ENCODE peak calls at places on chromosomes 6 and 20, in ten cellular contexts. S is IMR-90, T is endothelial cell of umbilical vein, X is GM12878, I is heart right ventricle, M is heart left ventricle, D is OCI-LY7, O is astrocyte of the cerebellum, R is colonic mucosa, A is astrocyte. C is an unnamed sample.

GRCh38 chr6:84052204-84052882 is 18.8 kb downstream of the MRAP2 start:
- DNase-seq in T (peak), I (peak), D (no peak), O (peak), A (peak), M (peak), S (peak), R (no peak), X (no peak), C (peak)

GRCh38 chr20:36848078-36848660 is 27.8 kb upstream of the TLDC2 start:
- DNase-seq in I (peak), X (no peak), S (peak), A (peak), R (no peak), T (peak), D (no peak), O (peak), M (peak), C (peak)

GRCh38 chr20:5845686-5846651 is 95.8 kb downstream of the SHLD1 start:
- DNase-seq in M (no peak), R (no peak), I (no peak), D (no peak), T (no peak), O (no peak), S (peak), X (peak), A (peak), C (peak)

GRCh38 chr6:143615785-143616184 is 62.0 kb upstream of the PHACTR2 start:
- DNase-seq in S (no peak), X (no peak), I (no peak), R (no peak), D (no peak), O (no peak), A (no peak), T (no peak), M (no peak), C (no peak)

GRCh38 chr6:129634411-129635230 is 75.4 kb downstream of the ARHGAP18 start:
- DNase-seq in S (peak), X (no peak), A (peak), I (no peak), T (no peak), D (no peak), M (no peak), R (peak), O (no peak), C (no peak)

GRCh38 chr20:24832518-24832917 is 116.6 kb upstream of the CST7 start:
- DNase-seq in R (no peak), D (no peak), X (no peak), I (no peak), O (no peak), S (no peak), M (no peak), T (no peak), A (no peak), C (no peak)

GRCh38 chr20:44696315-44696714 is 18.9 kb upstream of the CCN5 start:
- DNase-seq in A (no peak), M (no peak), O (no peak), I (no peak), R (no peak), X (no peak), S (no peak), T (no peak), D (no peak), C (no peak)

GRCh38 chr6:127120787-127121636 is 2.5 kb downstream of the RSPO3 start:
- DNase-seq in S (peak), R (peak), A (peak), X (peak), T (peak), I (peak), O (peak), M (peak), D (peak), C (peak)

GRCh38 chr6:142013286-142013685 is 119.4 kb upstream of the GJE1 start:
- DNase-seq in D (no peak), R (no peak), T (peak), X (no peak), O (peak), I (no peak), S (peak), M (no peak), A (peak), C (peak)

GRCh38 chr6:141848029-141848890 is 284.5 kb upstream of the GJE1 start:
- DNase-seq in I (no peak), T (no peak), M (no peak), D (no peak), S (peak), O (no peak), A (peak), R (no peak), X (no peak), C (no peak)

GRCh38 chr6:29748391-29749352 is 25.4 kb downstream of the HLA-F start:
- DNase-seq in X (no peak), S (peak), D (peak), R (peak), I (peak), M (peak), O (peak), A (peak), T (peak), C (peak)

GRCh38 chr6:107827541-107827940 is 3.4 kb upstream of the SCML4 start:
- DNase-seq in R (no peak), D (no peak), T (no peak), O (no peak), A (no peak), M (no peak), S (no peak), I (no peak), X (no peak), C (no peak)

GRCh38 chr6:106918128-106918527 is 56.4 kb downstream of the CD24 start:
- DNase-seq in S (no peak), D (no peak), A (no peak), X (no peak), R (no peak), T (no peak), M (no peak), I (no peak), O (no peak), C (no peak)

GRCh38 chr6:16318538-16318937 is 80.2 kb downstream of the GMPR start:
- DNase-seq in X (no peak), A (peak), T (no peak), I (no peak), R (no peak), D (no peak), O (peak), M (peak), S (peak), C (peak)

GRCh38 chr20:47529840-47530239 is 28.2 kb downstream of the NCOA3 start:
- DNase-seq in S (peak), A (no peak), T (no peak), D (no peak), I (no peak), R (no peak), M (no peak), X (no peak), O (no peak), C (peak)

GRCh38 chr20:17226410-17227198 is at the start of gene PCSK2:
- DNase-seq in A (peak), S (peak), O (peak), X (no peak), T (no peak), M (peak), D (no peak), R (no peak), I (peak), C (peak)

GRCh38 chr6:10621227-10621626 is 73.2 kb downstream of the C6orf52 start:
- DNase-seq in O (no peak), A (no peak), M (no peak), R (no peak), I (no peak), S (no peak), T (no peak), X (no peak), D (no peak), C (no peak)

GRCh38 chr6:43812850-43813584 is 43.0 kb downstream of the VEGFA start:
- DNase-seq in O (no peak), A (no peak), T (no peak), R (peak), D (peak), I (no peak), M (no peak), X (peak), S (peak), C (no peak)

GRCh38 chr6:38794682-38795081 is 79.6 kb downstream of the DNAH8 start:
- DNase-seq in M (no peak), X (no peak), I (no peak), S (no peak), O (no peak), A (no peak), T (no peak), R (no peak), D (no peak), C (no peak)
- H3K4me3 ChIP-seq in M (no peak), X (no peak), I (no peak), S (no peak), O (no peak), A (no peak), T (no peak), R (no peak), D (no peak), C (no peak)

GRCh38 chr6:27176096-27176495 is 71.4 kb upstream of the PRSS16 start:
- DNase-seq in I (no peak), M (no peak), R (no peak), O (no peak), D (no peak), X (no peak), T (no peak), S (peak), A (peak), C (peak)

GRCh38 chr6:27178860-27179259 is 68.6 kb upstream of the PRSS16 start:
- DNase-seq in D (no peak), S (no peak), I (no peak), M (no peak), T (no peak), A (no peak), O (no peak), R (no peak), X (no peak), C (no peak)

GRCh38 chr6:27178001-27178730 is 69.3 kb upstream of the PRSS16 start:
- DNase-seq in X (peak), R (peak), S (peak), A (peak), T (peak), O (peak), M (peak), I (peak), D (peak), C (peak)

GRCh38 chr6:27174958-27175357 is 72.5 kb upstream of the PRSS16 start:
- DNase-seq in D (no peak), M (no peak), I (no peak), R (no peak), S (no peak), T (no peak), A (no peak), X (no peak), O (no peak), C (no peak)

DNA sequence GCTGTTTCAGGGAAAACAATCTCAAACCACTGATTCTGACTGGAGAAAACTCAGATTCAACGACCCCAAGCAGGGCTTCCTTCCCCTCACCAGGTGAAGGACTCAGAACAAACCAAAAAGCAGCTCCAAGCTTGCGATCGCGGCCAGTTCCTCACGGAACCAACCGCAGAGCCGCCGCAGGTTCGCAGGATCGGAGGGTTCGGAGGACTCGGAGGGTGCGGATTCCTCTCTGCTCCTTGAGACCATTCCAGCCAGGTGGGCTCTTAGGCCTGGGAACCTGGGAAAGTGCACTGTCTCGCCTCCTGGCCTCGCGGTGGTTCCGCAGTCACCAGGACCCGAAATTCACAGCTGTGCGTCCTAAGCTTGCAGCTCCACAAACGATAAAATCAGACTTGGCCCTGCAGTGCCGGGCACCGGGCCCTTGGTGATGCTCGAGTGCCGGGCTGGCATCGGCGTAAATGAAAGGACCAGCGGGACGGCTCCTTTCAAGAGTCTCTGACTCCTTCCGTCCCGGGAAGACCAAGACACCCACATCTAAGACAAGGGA is 70.0 kb upstream of the PRSS16 start:
- DNase-seq in O (peak), D (peak), M (peak), I (peak), R (peak), X (no peak), S (peak), T (peak), A (peak), C (peak)
- TF ChIP-seq CTCF in O (peak), D (peak), M (peak), I (no peak), R (peak), X (peak), S (peak), T (peak), A (peak), C (peak)

DNA sequence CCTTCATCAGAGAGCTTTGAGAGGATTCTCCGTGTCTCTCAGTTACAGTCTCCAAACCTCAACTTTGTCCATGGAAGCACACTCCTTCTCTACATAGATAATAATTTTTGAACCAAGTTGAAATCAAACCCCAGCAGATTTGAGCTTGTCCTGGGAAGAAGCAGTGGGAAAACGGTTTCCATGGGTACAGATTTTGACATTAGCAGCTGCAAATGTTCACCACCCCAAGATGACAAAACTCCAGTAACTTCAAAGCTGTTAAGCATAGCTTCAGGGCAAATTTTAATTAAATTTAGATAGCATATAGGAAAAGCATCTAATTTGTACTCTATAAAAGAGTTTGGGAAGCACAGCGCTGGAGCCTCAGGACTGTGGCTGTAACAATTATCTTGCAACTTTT is 240.8 kb downstream of the BMP7 start:
- DNase-seq in S (no peak), R (no peak), D (no peak), I (no peak), O (no peak), T (no peak), A (no peak), X (no peak), M (no peak), C (no peak)
- H3K4me3 ChIP-seq in S (no peak), R (no peak), D (no peak), I (no peak), O (no peak), T (no peak), A (no peak), X (no peak), M (no peak), C (no peak)

GRCh38 chr6:40588480-40588879 is 1.3 kb upstream of the LRFN2 start:
- DNase-seq in R (no peak), O (no peak), A (no peak), D (no peak), X (no peak), M (no peak), I (no peak), S (no peak), T (no peak), C (no peak)

GRCh38 chr6:40586369-40586768 is 795 bp downstream of the LRFN2 start:
- DNase-seq in S (no peak), R (peak), D (no peak), A (no peak), M (no peak), T (no peak), I (no peak), X (no peak), O (no peak), C (no peak)

GRCh38 chr6:40586800-40587201 is 363 bp downstream of the LRFN2 start:
- DNase-seq in X (no peak), I (no peak), T (no peak), S (no peak), R (peak), A (no peak), D (no peak), M (no peak), O (no peak), C (no peak)

GRCh38 chr6:40588070-40588384 is 863 bp upstream of the LRFN2 start:
- DNase-seq in O (no peak), D (no peak), M (no peak), R (no peak), X (no peak), A (no peak), T (no peak), I (no peak), S (no peak), C (no peak)

DNA sequence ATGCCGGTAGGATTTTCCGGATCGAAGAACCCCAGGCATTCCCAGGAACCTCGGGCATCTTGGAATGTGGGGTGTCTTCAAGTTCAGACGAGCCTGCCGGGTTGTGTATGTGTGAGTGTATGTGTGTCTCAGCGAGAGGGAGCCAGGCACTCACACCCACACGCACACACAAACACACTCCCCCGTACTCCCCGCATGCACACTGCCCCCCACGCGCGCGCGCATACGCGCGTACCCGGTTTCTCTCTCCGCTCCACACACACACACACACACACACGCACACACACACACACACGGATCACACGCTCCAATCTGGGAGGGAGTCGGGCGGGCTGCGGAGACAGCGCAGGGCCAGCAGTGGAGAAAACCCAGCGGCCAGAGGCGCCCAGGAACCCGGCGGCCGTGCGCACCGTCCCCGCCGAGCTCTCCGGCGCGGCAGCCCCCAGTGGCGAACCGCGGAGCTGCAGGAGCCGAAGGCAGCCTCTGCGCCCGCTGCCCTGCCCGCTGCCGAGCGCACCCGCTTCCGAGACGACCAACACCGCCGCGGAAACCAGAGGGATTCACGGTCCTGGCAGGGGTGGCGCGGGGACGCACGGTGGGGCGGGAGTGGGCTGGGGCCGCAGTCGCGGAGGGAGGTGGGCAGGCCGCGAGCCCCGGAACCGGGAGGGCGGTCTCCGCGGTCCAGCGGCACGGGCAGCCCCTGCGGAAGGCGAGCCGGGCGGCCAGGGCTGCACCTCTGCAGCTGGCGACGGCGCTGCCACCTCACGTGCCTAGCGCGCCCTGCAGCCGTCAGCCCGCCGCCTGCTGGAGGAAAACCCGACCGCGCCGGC is at the start of gene LRFN2:
- DNase-seq in D (no peak), A (peak), T (peak), R (peak), M (peak), X (no peak), O (peak), S (peak), I (peak), C (peak)
- TF ChIP-seq CTCF in D (peak), A (peak), T (peak), R (peak), M (peak), X (peak), O (peak), S (peak), I (peak), C (peak)

GRCh38 chr20:32538526-32538918 is 46.6 kb downstream of the NOL4L start:
- DNase-seq in O (no peak), X (no peak), D (no peak), S (no peak), M (peak), I (no peak), A (no peak), R (no peak), T (no peak), C (no peak)

GRCh38 chr20:32536861-32537656 is 48.1 kb downstream of the NOL4L start:
- DNase-seq in R (peak), O (no peak), T (no peak), D (peak), S (no peak), X (no peak), M (peak), I (peak), A (no peak), C (no peak)

GRCh38 chr20:32539063-32539816 is 45.9 kb downstream of the NOL4L start:
- DNase-seq in S (no peak), I (no peak), T (no peak), D (no peak), O (no peak), R (peak), A (no peak), M (peak), X (no peak), C (no peak)

GRCh38 chr20:32535953-32536823 is 48.9 kb downstream of the NOL4L start:
- DNase-seq in O (no peak), D (peak), T (no peak), X (no peak), M (peak), I (peak), S (peak), R (peak), A (no peak), C (no peak)

GRCh38 chr20:32537657-32538525 is 47.2 kb downstream of the NOL4L start:
- DNase-seq in D (no peak), O (no peak), A (no peak), X (no peak), S (no peak), T (no peak), R (no peak), I (no peak), M (peak), C (no peak)
- H3K4me3 ChIP-seq in D (no peak), O (no peak), A (no peak), X (peak), S (no peak), T (no peak), R (no peak), I (no peak), M (peak), C (no peak)

DNA sequence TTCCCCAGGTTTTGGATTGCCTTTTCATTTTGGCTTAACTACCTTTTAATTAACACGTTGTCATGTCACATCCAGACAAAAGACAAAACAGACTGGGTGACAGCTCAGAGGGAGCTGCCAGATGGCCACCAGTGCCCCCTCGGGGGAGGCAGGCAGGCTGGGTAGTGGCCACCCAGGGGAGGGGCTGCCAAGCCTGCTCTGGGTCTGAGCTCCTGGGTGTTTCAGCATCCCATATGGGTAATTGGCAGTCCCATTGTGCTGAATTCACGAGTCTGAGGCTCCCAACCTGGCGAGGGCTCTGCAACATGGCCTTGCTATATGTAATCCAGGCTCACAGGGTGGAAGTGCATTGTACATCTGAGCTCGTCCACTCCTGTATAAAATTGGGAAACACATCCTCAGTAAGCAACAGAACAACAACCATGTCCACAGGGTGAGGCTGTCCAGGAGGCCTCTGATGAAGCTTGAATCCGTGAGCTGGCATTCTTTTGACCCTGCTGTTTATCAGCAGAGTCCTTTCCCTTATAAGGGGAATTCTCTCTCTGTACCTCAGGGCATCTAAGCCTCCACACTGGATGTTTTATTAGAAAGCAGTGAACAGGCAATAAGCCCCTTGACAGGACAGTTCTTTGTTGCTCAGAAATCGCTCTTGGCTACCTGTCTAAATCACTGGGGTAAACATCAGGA is 111.7 kb upstream of the SLC22A23 start:
- DNase-seq in M (no peak), D (no peak), I (no peak), A (no peak), S (peak), O (no peak), X (no peak), T (no peak), R (no peak), C (peak)
- TF ChIP-seq CTCF in M (no peak), D (no peak), I (no peak), A (no peak), S (no peak), O (no peak), X (no peak), T (no peak), R (no peak), C (no peak)

GRCh38 chr6:168442646-168443045 is 1.7 kb downstream of the SMOC2 start:
- DNase-seq in I (no peak), R (no peak), T (no peak), M (no peak), D (no peak), O (no peak), X (no peak), A (no peak), S (no peak), C (no peak)
- H3K4me3 ChIP-seq in I (peak), R (peak), T (no peak), M (peak), D (no peak), O (no peak), X (no peak), A (no peak), S (no peak), C (no peak)

C was measured in fibroblast of villous mesenchyme.